ENCODE peak calls at places on chromosomes 13 and 19, in seven cellular contexts. One of them, this sample, is unnamed.

GRCh38 chr19:45130888-45131615 is 29.7 kb downstream of the NKPD1 start:
- DNase-seq in RPMI8226: peak
- DNase-seq in WERI-Rb-1: no peak
- DNase-seq in RWPE1: peak
- DNase-seq in tibial artery: no peak
- DNase-seq in activated CD4-positive, alpha-beta T cell treated with anti-CD3 and anti-CD28 coated beads, Interleukin-2, amount 10 ng/mL, durations not matched to agents 7 days and 5 days: no peak
- DNase-seq in M059J: no peak
- DNase-seq in this sample: peak

GRCh38 chr19:55591555-55591954 is 7.8 kb downstream of the FIZ1 start:
- DNase-seq in activated CD4-positive, alpha-beta T cell treated with anti-CD3 and anti-CD28 coated beads, Interleukin-2, amount 10 ng/mL, durations not matched to agents 7 days and 5 days: no peak
- DNase-seq in RWPE1: no peak
- DNase-seq in tibial artery: no peak
- DNase-seq in M059J: no peak
- DNase-seq in RPMI8226: no peak
- DNase-seq in WERI-Rb-1: no peak
- DNase-seq in this sample: peak

GRCh38 chr19:51246153-51246552 is 4.7 kb upstream of the SIGLECL1 start:
- DNase-seq in tibial artery: no peak
- DNase-seq in activated CD4-positive, alpha-beta T cell treated with anti-CD3 and anti-CD28 coated beads, Interleukin-2, amount 10 ng/mL, durations not matched to agents 7 days and 5 days: no peak
- DNase-seq in M059J: peak
- DNase-seq in WERI-Rb-1: no peak
- DNase-seq in RPMI8226: no peak
- DNase-seq in RWPE1: no peak
- DNase-seq in this sample: no peak

GRCh38 chr19:9847087-9847671 is 12.1 kb downstream of the PIN1 start:
- DNase-seq in M059J: peak
- DNase-seq in activated CD4-positive, alpha-beta T cell treated with anti-CD3 and anti-CD28 coated beads, Interleukin-2, amount 10 ng/mL, durations not matched to agents 7 days and 5 days: peak
- DNase-seq in RWPE1: peak
- DNase-seq in RPMI8226: no peak
- DNase-seq in tibial artery: peak
- DNase-seq in WERI-Rb-1: peak
- DNase-seq in this sample: no peak

GRCh38 chr13:43376596-43376995 is 353.2 kb downstream of the DNAJC15 start:
- DNase-seq in M059J: no peak
- DNase-seq in WERI-Rb-1: no peak
- DNase-seq in RWPE1: no peak
- DNase-seq in RPMI8226: no peak
- DNase-seq in tibial artery: no peak
- DNase-seq in activated CD4-positive, alpha-beta T cell treated with anti-CD3 and anti-CD28 coated beads, Interleukin-2, amount 10 ng/mL, durations not matched to agents 7 days and 5 days: no peak
- DNase-seq in this sample: no peak

GRCh38 chr13:59587030-59587429 is 576.7 kb downstream of the DIAPH3 start:
- DNase-seq in M059J: no peak
- DNase-seq in activated CD4-positive, alpha-beta T cell treated with anti-CD3 and anti-CD28 coated beads, Interleukin-2, amount 10 ng/mL, durations not matched to agents 7 days and 5 days: no peak
- DNase-seq in WERI-Rb-1: no peak
- DNase-seq in RWPE1: no peak
- DNase-seq in tibial artery: no peak
- DNase-seq in RPMI8226: no peak
- DNase-seq in this sample: no peak

GRCh38 chr13:100957741-100958140 is 283.1 kb upstream of the TMTC4 start:
- DNase-seq in RPMI8226: no peak
- DNase-seq in M059J: no peak
- DNase-seq in RWPE1: no peak
- DNase-seq in activated CD4-positive, alpha-beta T cell treated with anti-CD3 and anti-CD28 coated beads, Interleukin-2, amount 10 ng/mL, durations not matched to agents 7 days and 5 days: no peak
- DNase-seq in tibial artery: no peak
- DNase-seq in WERI-Rb-1: no peak
- DNase-seq in this sample: no peak

GRCh38 chr13:98731925-98732324 is 20.5 kb downstream of the SLC15A1 start:
- DNase-seq in WERI-Rb-1: no peak
- DNase-seq in activated CD4-positive, alpha-beta T cell treated with anti-CD3 and anti-CD28 coated beads, Interleukin-2, amount 10 ng/mL, durations not matched to agents 7 days and 5 days: no peak
- DNase-seq in RWPE1: no peak
- DNase-seq in tibial artery: no peak
- DNase-seq in M059J: no peak
- DNase-seq in RPMI8226: peak
- DNase-seq in this sample: no peak

GRCh38 chr13:32225494-32225931 is 89.7 kb downstream of the ZAR1L start:
- DNase-seq in tibial artery: no peak
- DNase-seq in activated CD4-positive, alpha-beta T cell treated with anti-CD3 and anti-CD28 coated beads, Interleukin-2, amount 10 ng/mL, durations not matched to agents 7 days and 5 days: no peak
- DNase-seq in RPMI8226: no peak
- DNase-seq in M059J: peak
- DNase-seq in WERI-Rb-1: no peak
- DNase-seq in RWPE1: no peak
- DNase-seq in this sample: no peak

GRCh38 chr19:17069249-17069648 is 6.0 kb downstream of the HAUS8 start:
- DNase-seq in M059J: no peak
- DNase-seq in RPMI8226: no peak
- DNase-seq in tibial artery: no peak
- DNase-seq in RWPE1: no peak
- DNase-seq in activated CD4-positive, alpha-beta T cell treated with anti-CD3 and anti-CD28 coated beads, Interleukin-2, amount 10 ng/mL, durations not matched to agents 7 days and 5 days: no peak
- DNase-seq in WERI-Rb-1: no peak
- DNase-seq in this sample: peak

GRCh38 chr19:16661480-16662034 is 618 bp downstream of the TMEM38A start:
- DNase-seq in activated CD4-positive, alpha-beta T cell treated with anti-CD3 and anti-CD28 coated beads, Interleukin-2, amount 10 ng/mL, durations not matched to agents 7 days and 5 days: peak
- DNase-seq in RPMI8226: peak
- DNase-seq in tibial artery: peak
- DNase-seq in RWPE1: no peak
- DNase-seq in M059J: no peak
- DNase-seq in WERI-Rb-1: peak
- DNase-seq in this sample: peak

GRCh38 chr13:44373601-44374347 is at the start of gene SERP2:
- DNase-seq in WERI-Rb-1: no peak
- DNase-seq in RWPE1: no peak
- DNase-seq in M059J: peak
- DNase-seq in activated CD4-positive, alpha-beta T cell treated with anti-CD3 and anti-CD28 coated beads, Interleukin-2, amount 10 ng/mL, durations not matched to agents 7 days and 5 days: no peak
- DNase-seq in RPMI8226: no peak
- DNase-seq in tibial artery: no peak
- DNase-seq in this sample: no peak

GRCh38 chr19:18510216-18510615 is 11.7 kb downstream of the ELL start:
- DNase-seq in activated CD4-positive, alpha-beta T cell treated with anti-CD3 and anti-CD28 coated beads, Interleukin-2, amount 10 ng/mL, durations not matched to agents 7 days and 5 days: no peak
- DNase-seq in RPMI8226: no peak
- DNase-seq in RWPE1: no peak
- DNase-seq in WERI-Rb-1: no peak
- DNase-seq in M059J: no peak
- DNase-seq in tibial artery: no peak
- DNase-seq in this sample: no peak

GRCh38 chr19:8494158-8494557 is 8.3 kb downstream of the PRAM1 start:
- DNase-seq in RWPE1: no peak
- DNase-seq in tibial artery: no peak
- DNase-seq in M059J: no peak
- DNase-seq in WERI-Rb-1: no peak
- DNase-seq in activated CD4-positive, alpha-beta T cell treated with anti-CD3 and anti-CD28 coated beads, Interleukin-2, amount 10 ng/mL, durations not matched to agents 7 days and 5 days: no peak
- DNase-seq in RPMI8226: no peak
- DNase-seq in this sample: peak

This sample was measured in OCI-LY7.